ENCODE peak calls at places on chromosomes 16 and 17, in four cellular contexts. D is amygdala; Q is keratinocyte; S is central memory CD4-positive, alpha-beta T cell. W is an unnamed sample.

GRCh38 chr17:62648954-62649294 is 21.5 kb downstream of the MRC2 start:
- DNase-seq in S (no peak), Q (no peak), D (no peak), W (no peak)

GRCh38 chr17:76527430-76528111 is 9.9 kb downstream of the CYGB start:
- DNase-seq in Q (no peak), D (no peak), S (peak), W (no peak)

GRCh38 chr16:28820016-28820415 is 2.8 kb upstream of the ATXN2L start:
- DNase-seq in D (no peak), Q (no peak), S (no peak), W (no peak)

GRCh38 chr17:37478187-37478586 is 11.5 kb upstream of the DUSP14 start:
- DNase-seq in D (no peak), S (no peak), Q (no peak), W (no peak)

GRCh38 chr17:36602924-36603384 is 1.6 kb downstream of the MRM1 start:
- DNase-seq in D (peak), Q (no peak), S (peak), W (no peak)

GRCh38 chr16:30660424-30661251 is 2.4 kb downstream of the FBRS start:
- DNase-seq in Q (no peak), S (peak), D (no peak), W (no peak)

GRCh38 chr16:85426806-85427205 is 186.3 kb upstream of the GSE1 start:
- DNase-seq in Q (no peak), D (no peak), S (no peak), W (no peak)

GRCh38 chr17:78341559-78342437 is 18.1 kb downstream of the SOCS3 start:
- DNase-seq in Q (no peak), D (peak), S (no peak), W (peak)

GRCh38 chr17:35742896-35743477 is 10.1 kb downstream of the GAS2L2 start:
- DNase-seq in D (no peak), S (no peak), Q (no peak), W (no peak)

GRCh38 chr16:6682142-6682811 is 650.4 kb upstream of the RBFOX1 start:
- DNase-seq in D (no peak), S (no peak), Q (no peak), W (no peak)

GRCh38 chr17:63740464-63741181 is 976 bp downstream of the STRADA start:
- DNase-seq in Q (no peak), D (no peak), S (no peak), W (no peak)

GRCh38 chr17:68698761-68699160 is 97.6 kb upstream of the FAM20A start:
- DNase-seq in Q (no peak), D (no peak), S (no peak), W (no peak)

GRCh38 chr17:22694362-22695227 is 1002.3 kb downstream of the KCNJ18 start:
- DNase-seq in Q (no peak), D (no peak), S (no peak), W (no peak)

GRCh38 chr17:64788286-64789060 is 126.4 kb upstream of the SMURF2 start:
- DNase-seq in Q (no peak), D (no peak), S (no peak), W (no peak)

GRCh38 chr16:52528393-52529080 is 18.4 kb downstream of the TOX3 start:
- DNase-seq in D (no peak), S (no peak), Q (no peak), W (no peak)

GRCh38 chr17:27460196-27460725 is 4.0 kb downstream of the KSR1 start:
- DNase-seq in S (no peak), Q (no peak), D (no peak), W (no peak)

GRCh38 chr16:28280881-28281836 is 11.2 kb upstream of the SBK1 start:
- DNase-seq in Q (no peak), S (no peak), D (no peak), W (no peak)

GRCh38 chr16:72021043-72021442 is 12.5 kb downstream of the DHODH start:
- DNase-seq in D (no peak), S (no peak), Q (no peak), W (no peak)

GRCh38 chr16:26137956-26138355 is 446.2 kb downstream of the HS3ST4 start:
- DNase-seq in Q (no peak), D (no peak), S (no peak), W (no peak)

GRCh38 chr17:72587156-72587555 is 466.3 kb downstream of the SOX9 start:
- DNase-seq in S (no peak), D (no peak), Q (no peak), W (no peak)

GRCh38 chr16:24729243-24729966 is at the start of gene TNRC6A:
- DNase-seq in D (peak), S (peak), Q (no peak), W (peak)

GRCh38 chr17:1241904-1242303 is 28.3 kb upstream of the BHLHA9 start:
- DNase-seq in S (no peak), D (no peak), Q (no peak), W (no peak)

GRCh38 chr16:56357765-56358322 is 67.5 kb downstream of the AMFR start:
- DNase-seq in S (no peak), Q (no peak), D (no peak), W (no peak)

W was measured in C1 segment of cervical spinal cord.